ENCODE peak calls at places on chromosome 20, in ten cellular contexts. One of them, this sample, is unnamed.

GRCh38 chr20:51500936-51501335 is 41.6 kb downstream of the NFATC2 start:
- DNase-seq in progenitor cell of endocrine pancreas: no peak
- DNase-seq in GM06990: no peak
- DNase-seq in astrocyte: no peak
- DNase-seq in GM23338: no peak
- DNase-seq in astrocyte of the hippocampus: no peak
- DNase-seq in neuronal stem cell: no peak
- DNase-seq in activated CD4-positive, alpha-beta T cell treated with anti-CD3 and anti-CD28 coated beads for 36 hours: peak; percentile 61
- DNase-seq in NCI-H1105 treated with DMSO at 0.1 percent for 48 hours: no peak
- DNase-seq in Karpas-422: peak; percentile 49
- DNase-seq in this sample: no peak

GRCh38 chr20:3077618-3078134 is 6.3 kb downstream of the OXT start:
- DNase-seq in GM06990: no peak
- DNase-seq in astrocyte of the hippocampus: no peak
- DNase-seq in neuronal stem cell: no peak
- DNase-seq in astrocyte: no peak
- DNase-seq in GM23338: no peak
- DNase-seq in NCI-H1105 treated with DMSO at 0.1 percent for 48 hours: no peak
- DNase-seq in Karpas-422: no peak
- DNase-seq in progenitor cell of endocrine pancreas: no peak
- DNase-seq in activated CD4-positive, alpha-beta T cell treated with anti-CD3 and anti-CD28 coated beads for 36 hours: peak; percentile 35
- DNase-seq in this sample: no peak

GRCh38 chr20:48615871-48616270 is 211.9 kb downstream of the PREX1 start:
- DNase-seq in activated CD4-positive, alpha-beta T cell treated with anti-CD3 and anti-CD28 coated beads for 36 hours: no peak
- DNase-seq in GM23338: no peak
- DNase-seq in progenitor cell of endocrine pancreas: no peak
- DNase-seq in astrocyte: no peak
- DNase-seq in GM06990: no peak
- DNase-seq in NCI-H1105 treated with DMSO at 0.1 percent for 48 hours: no peak
- DNase-seq in neuronal stem cell: no peak
- DNase-seq in Karpas-422: no peak
- DNase-seq in astrocyte of the hippocampus: no peak
- DNase-seq in this sample: no peak

GRCh38 chr20:35207950-35208611 is 18.4 kb upstream of the MMP24 start:
- DNase-seq in activated CD4-positive, alpha-beta T cell treated with anti-CD3 and anti-CD28 coated beads for 36 hours: peak; percentile 88
- DNase-seq in Karpas-422: peak; percentile 91
- DNase-seq in astrocyte of the hippocampus: peak; percentile 87
- DNase-seq in astrocyte: peak; percentile 30
- DNase-seq in GM06990: no peak
- DNase-seq in GM23338: peak; percentile 94
- DNase-seq in neuronal stem cell: peak; percentile 69
- DNase-seq in NCI-H1105 treated with DMSO at 0.1 percent for 48 hours: peak; percentile 59
- DNase-seq in progenitor cell of endocrine pancreas: peak; percentile 67
- DNase-seq in this sample: peak; percentile 66

GRCh38 chr20:61940491-61940890 is 125.2 kb downstream of the TAF4 start:
- DNase-seq in GM06990: no peak
- DNase-seq in astrocyte of the hippocampus: no peak
- DNase-seq in activated CD4-positive, alpha-beta T cell treated with anti-CD3 and anti-CD28 coated beads for 36 hours: no peak
- DNase-seq in Karpas-422: no peak
- DNase-seq in GM23338: no peak
- DNase-seq in NCI-H1105 treated with DMSO at 0.1 percent for 48 hours: no peak
- DNase-seq in progenitor cell of endocrine pancreas: no peak
- DNase-seq in neuronal stem cell: no peak
- DNase-seq in astrocyte: no peak
- DNase-seq in this sample: no peak

GRCh38 chr20:8116067-8116811 is 15.8 kb upstream of the PLCB1 start:
- DNase-seq in NCI-H1105 treated with DMSO at 0.1 percent for 48 hours: no peak
- DNase-seq in GM06990: no peak
- DNase-seq in progenitor cell of endocrine pancreas: no peak
- DNase-seq in GM23338: no peak
- DNase-seq in activated CD4-positive, alpha-beta T cell treated with anti-CD3 and anti-CD28 coated beads for 36 hours: no peak
- DNase-seq in neuronal stem cell: no peak
- DNase-seq in astrocyte of the hippocampus: peak; percentile 10
- DNase-seq in astrocyte: peak; percentile 62
- DNase-seq in Karpas-422: no peak
- DNase-seq in this sample: no peak

GRCh38 chr20:41173161-41173721 is 35.9 kb downstream of the PLCG1 start:
- DNase-seq in Karpas-422: peak; percentile 82
- DNase-seq in progenitor cell of endocrine pancreas: peak; percentile 76
- DNase-seq in GM23338: peak; percentile 84
- DNase-seq in neuronal stem cell: peak; percentile 69
- DNase-seq in astrocyte of the hippocampus: peak; percentile 87
- DNase-seq in activated CD4-positive, alpha-beta T cell treated with anti-CD3 and anti-CD28 coated beads for 36 hours: peak; percentile 78
- DNase-seq in GM06990: peak; percentile 61
- DNase-seq in NCI-H1105 treated with DMSO at 0.1 percent for 48 hours: peak; percentile 19
- DNase-seq in astrocyte: peak; percentile 31
- DNase-seq in this sample: peak; percentile 37

GRCh38 chr20:31842471-31843157 is 2.8 kb downstream of the FOXS1 start:
- DNase-seq in GM23338: peak; percentile 57
- DNase-seq in Karpas-422: no peak
- DNase-seq in astrocyte of the hippocampus: peak; percentile 73
- DNase-seq in GM06990: no peak
- DNase-seq in astrocyte: peak; percentile 60
- DNase-seq in neuronal stem cell: no peak
- DNase-seq in progenitor cell of endocrine pancreas: no peak
- DNase-seq in NCI-H1105 treated with DMSO at 0.1 percent for 48 hours: no peak
- DNase-seq in activated CD4-positive, alpha-beta T cell treated with anti-CD3 and anti-CD28 coated beads for 36 hours: no peak
- DNase-seq in this sample: no peak

GRCh38 chr20:37469531-37469930 is 51.5 kb upstream of the NNAT start:
- DNase-seq in progenitor cell of endocrine pancreas: no peak
- DNase-seq in Karpas-422: no peak
- DNase-seq in astrocyte: no peak
- DNase-seq in astrocyte of the hippocampus: no peak
- DNase-seq in GM23338: no peak
- DNase-seq in neuronal stem cell: no peak
- DNase-seq in GM06990: no peak
- DNase-seq in NCI-H1105 treated with DMSO at 0.1 percent for 48 hours: no peak
- DNase-seq in activated CD4-positive, alpha-beta T cell treated with anti-CD3 and anti-CD28 coated beads for 36 hours: no peak
- DNase-seq in this sample: no peak

GRCh38 chr20:4896971-4897497 is 104.3 kb downstream of the SLC23A2 start:
- DNase-seq in activated CD4-positive, alpha-beta T cell treated with anti-CD3 and anti-CD28 coated beads for 36 hours: peak; percentile 46
- DNase-seq in astrocyte of the hippocampus: no peak
- DNase-seq in progenitor cell of endocrine pancreas: no peak
- DNase-seq in neuronal stem cell: no peak
- DNase-seq in astrocyte: no peak
- DNase-seq in GM23338: peak; percentile 70
- DNase-seq in NCI-H1105 treated with DMSO at 0.1 percent for 48 hours: no peak
- DNase-seq in Karpas-422: peak; percentile 90
- DNase-seq in GM06990: no peak
- DNase-seq in this sample: no peak

GRCh38 chr20:44702776-44703175 is 12.4 kb upstream of the CCN5 start:
- DNase-seq in astrocyte of the hippocampus: peak; percentile 96
- DNase-seq in Karpas-422: no peak
- DNase-seq in neuronal stem cell: no peak
- DNase-seq in GM23338: no peak
- DNase-seq in astrocyte: peak; percentile 90
- DNase-seq in progenitor cell of endocrine pancreas: no peak
- DNase-seq in activated CD4-positive, alpha-beta T cell treated with anti-CD3 and anti-CD28 coated beads for 36 hours: no peak
- DNase-seq in NCI-H1105 treated with DMSO at 0.1 percent for 48 hours: no peak
- DNase-seq in GM06990: peak; percentile 31
- DNase-seq in this sample: no peak

GRCh38 chr20:31587545-31588389 is 17.3 kb upstream of the ID1 start:
- DNase-seq in astrocyte of the hippocampus: peak; percentile 64
- DNase-seq in astrocyte: no peak
- DNase-seq in activated CD4-positive, alpha-beta T cell treated with anti-CD3 and anti-CD28 coated beads for 36 hours: peak; percentile 34
- DNase-seq in GM23338: peak; percentile 76
- DNase-seq in GM06990: no peak
- DNase-seq in neuronal stem cell: no peak
- DNase-seq in Karpas-422: no peak
- DNase-seq in NCI-H1105 treated with DMSO at 0.1 percent for 48 hours: no peak
- DNase-seq in progenitor cell of endocrine pancreas: peak; percentile 19
- DNase-seq in this sample: no peak

GRCh38 chr20:24891546-24892393 is 57.3 kb upstream of the CST7 start:
- DNase-seq in activated CD4-positive, alpha-beta T cell treated with anti-CD3 and anti-CD28 coated beads for 36 hours: no peak
- DNase-seq in NCI-H1105 treated with DMSO at 0.1 percent for 48 hours: no peak
- DNase-seq in progenitor cell of endocrine pancreas: no peak
- DNase-seq in neuronal stem cell: no peak
- DNase-seq in GM23338: no peak
- DNase-seq in astrocyte of the hippocampus: no peak
- DNase-seq in GM06990: no peak
- DNase-seq in astrocyte: no peak
- DNase-seq in Karpas-422: no peak
- DNase-seq in this sample: no peak

GRCh38 chr20:20465259-20465658 is 97.4 kb downstream of the INSM1 start:
- DNase-seq in GM23338: peak; percentile 84
- DNase-seq in GM06990: no peak
- DNase-seq in astrocyte: no peak
- DNase-seq in neuronal stem cell: no peak
- DNase-seq in Karpas-422: no peak
- DNase-seq in progenitor cell of endocrine pancreas: no peak
- DNase-seq in activated CD4-positive, alpha-beta T cell treated with anti-CD3 and anti-CD28 coated beads for 36 hours: no peak
- DNase-seq in astrocyte of the hippocampus: no peak
- DNase-seq in NCI-H1105 treated with DMSO at 0.1 percent for 48 hours: peak; percentile 33
- DNase-seq in this sample: no peak

GRCh38 chr20:20364747-20365558 is 3.0 kb upstream of the INSM1 start:
- DNase-seq in GM23338: peak; percentile 44
- DNase-seq in neuronal stem cell: no peak
- DNase-seq in NCI-H1105 treated with DMSO at 0.1 percent for 48 hours: peak; percentile 80
- DNase-seq in activated CD4-positive, alpha-beta T cell treated with anti-CD3 and anti-CD28 coated beads for 36 hours: peak; percentile 62
- DNase-seq in astrocyte: no peak
- DNase-seq in astrocyte of the hippocampus: no peak
- DNase-seq in progenitor cell of endocrine pancreas: no peak
- DNase-seq in GM06990: peak; percentile 26
- DNase-seq in Karpas-422: no peak
- DNase-seq in this sample: no peak

GRCh38 chr20:5949943-5950270 is 426 bp downstream of the TRMT6 start:
- DNase-seq in GM06990: no peak
- DNase-seq in activated CD4-positive, alpha-beta T cell treated with anti-CD3 and anti-CD28 coated beads for 36 hours: no peak
- DNase-seq in astrocyte: no peak
- DNase-seq in NCI-H1105 treated with DMSO at 0.1 percent for 48 hours: no peak
- DNase-seq in Karpas-422: no peak
- DNase-seq in neuronal stem cell: no peak
- DNase-seq in progenitor cell of endocrine pancreas: no peak
- DNase-seq in GM23338: no peak
- DNase-seq in astrocyte of the hippocampus: no peak
- DNase-seq in this sample: no peak

GRCh38 chr20:57350086-57350710 is 857 bp upstream of the RAE1 start:
- DNase-seq in GM23338: no peak
- DNase-seq in NCI-H1105 treated with DMSO at 0.1 percent for 48 hours: no peak
- DNase-seq in GM06990: peak; percentile 17
- DNase-seq in activated CD4-positive, alpha-beta T cell treated with anti-CD3 and anti-CD28 coated beads for 36 hours: no peak
- DNase-seq in progenitor cell of endocrine pancreas: no peak
- DNase-seq in neuronal stem cell: no peak
- DNase-seq in astrocyte of the hippocampus: no peak
- DNase-seq in Karpas-422: peak; percentile 44
- DNase-seq in astrocyte: peak; percentile 1
- DNase-seq in this sample: no peak

GRCh38 chr20:38658879-38659612 is 57.4 kb downstream of the ARHGAP40 start:
- DNase-seq in GM23338: peak; percentile 85
- DNase-seq in NCI-H1105 treated with DMSO at 0.1 percent for 48 hours: peak; percentile 89
- DNase-seq in astrocyte of the hippocampus: peak; percentile 30
- DNase-seq in Karpas-422: peak; percentile 72
- DNase-seq in neuronal stem cell: no peak
- DNase-seq in progenitor cell of endocrine pancreas: peak; percentile 24
- DNase-seq in astrocyte: no peak
- DNase-seq in GM06990: no peak
- DNase-seq in activated CD4-positive, alpha-beta T cell treated with anti-CD3 and anti-CD28 coated beads for 36 hours: peak; percentile 57
- DNase-seq in this sample: peak; percentile 47

GRCh38 chr20:59214619-59215547 is 51.3 kb downstream of the ZNF831 start:
- DNase-seq in GM23338: no peak
- DNase-seq in progenitor cell of endocrine pancreas: no peak
- DNase-seq in Karpas-422: no peak
- DNase-seq in neuronal stem cell: no peak
- DNase-seq in GM06990: no peak
- DNase-seq in activated CD4-positive, alpha-beta T cell treated with anti-CD3 and anti-CD28 coated beads for 36 hours: no peak
- DNase-seq in astrocyte: no peak
- DNase-seq in astrocyte of the hippocampus: no peak
- DNase-seq in NCI-H1105 treated with DMSO at 0.1 percent for 48 hours: no peak
- DNase-seq in this sample: no peak

GRCh38 chr20:63974402-63975200 is 4.8 kb downstream of the SAMD10 start:
- DNase-seq in astrocyte of the hippocampus: peak; percentile 16
- DNase-seq in NCI-H1105 treated with DMSO at 0.1 percent for 48 hours: peak; percentile 40
- DNase-seq in progenitor cell of endocrine pancreas: no peak
- DNase-seq in neuronal stem cell: no peak
- DNase-seq in astrocyte: no peak
- DNase-seq in GM06990: peak; percentile 9
- DNase-seq in Karpas-422: no peak
- DNase-seq in activated CD4-positive, alpha-beta T cell treated with anti-CD3 and anti-CD28 coated beads for 36 hours: peak; percentile 8
- DNase-seq in GM23338: no peak
- DNase-seq in this sample: no peak

GRCh38 chr20:35823937-35824336 is 52.1 kb downstream of the PHF20 start:
- DNase-seq in astrocyte of the hippocampus: peak; percentile 53
- DNase-seq in Karpas-422: no peak
- DNase-seq in GM06990: no peak
- DNase-seq in astrocyte: peak; percentile 27
- DNase-seq in NCI-H1105 treated with DMSO at 0.1 percent for 48 hours: no peak
- DNase-seq in GM23338: peak; percentile 59
- DNase-seq in neuronal stem cell: no peak
- DNase-seq in activated CD4-positive, alpha-beta T cell treated with anti-CD3 and anti-CD28 coated beads for 36 hours: no peak
- DNase-seq in progenitor cell of endocrine pancreas: no peak
- DNase-seq in this sample: no peak

GRCh38 chr20:45174434-45175364 is at the start of gene PI3:
- DNase-seq in astrocyte: peak; percentile 2
- DNase-seq in neuronal stem cell: no peak
- DNase-seq in progenitor cell of endocrine pancreas: no peak
- DNase-seq in NCI-H1105 treated with DMSO at 0.1 percent for 48 hours: no peak
- DNase-seq in GM23338: no peak
- DNase-seq in astrocyte of the hippocampus: no peak
- DNase-seq in GM06990: no peak
- DNase-seq in activated CD4-positive, alpha-beta T cell treated with anti-CD3 and anti-CD28 coated beads for 36 hours: no peak
- DNase-seq in Karpas-422: no peak
- DNase-seq in this sample: no peak

GRCh38 chr20:50510706-50511401 is 671 bp downstream of the PTPN1 start:
- DNase-seq in Karpas-422: no peak
- DNase-seq in NCI-H1105 treated with DMSO at 0.1 percent for 48 hours: no peak
- DNase-seq in GM06990: no peak
- DNase-seq in neuronal stem cell: peak; percentile 17
- DNase-seq in activated CD4-positive, alpha-beta T cell treated with anti-CD3 and anti-CD28 coated beads for 36 hours: peak; percentile 42
- DNase-seq in astrocyte of the hippocampus: no peak
- DNase-seq in GM23338: peak; percentile 16
- DNase-seq in progenitor cell of endocrine pancreas: no peak
- DNase-seq in astrocyte: no peak
- DNase-seq in this sample: no peak

GRCh38 chr20:53621482-53622246 is 28.0 kb upstream of the ZNF217 start:
- DNase-seq in NCI-H1105 treated with DMSO at 0.1 percent for 48 hours: peak; percentile 68
- DNase-seq in astrocyte of the hippocampus: peak; percentile 79
- DNase-seq in neuronal stem cell: no peak
- DNase-seq in Karpas-422: no peak
- DNase-seq in GM23338: peak; percentile 22
- DNase-seq in GM06990: peak; percentile 67
- DNase-seq in astrocyte: peak; percentile 95
- DNase-seq in progenitor cell of endocrine pancreas: no peak
- DNase-seq in activated CD4-positive, alpha-beta T cell treated with anti-CD3 and anti-CD28 coated beads for 36 hours: peak; percentile 31
- DNase-seq in this sample: peak; percentile 59

GRCh38 chr20:62568045-62568389 is 74.3 kb upstream of the SLCO4A1 start:
- DNase-seq in progenitor cell of endocrine pancreas: no peak
- DNase-seq in neuronal stem cell: no peak
- DNase-seq in activated CD4-positive, alpha-beta T cell treated with anti-CD3 and anti-CD28 coated beads for 36 hours: no peak
- DNase-seq in GM06990: no peak
- DNase-seq in GM23338: no peak
- DNase-seq in astrocyte: no peak
- DNase-seq in NCI-H1105 treated with DMSO at 0.1 percent for 48 hours: no peak
- DNase-seq in Karpas-422: no peak
- DNase-seq in astrocyte of the hippocampus: no peak
- DNase-seq in this sample: no peak

GRCh38 chr20:50138479-50139393 is 14.8 kb downstream of the PEDS1 start:
- DNase-seq in progenitor cell of endocrine pancreas: no peak
- DNase-seq in Karpas-422: no peak
- DNase-seq in astrocyte: no peak
- DNase-seq in NCI-H1105 treated with DMSO at 0.1 percent for 48 hours: no peak
- DNase-seq in activated CD4-positive, alpha-beta T cell treated with anti-CD3 and anti-CD28 coated beads for 36 hours: no peak
- DNase-seq in astrocyte of the hippocampus: no peak
- DNase-seq in GM06990: no peak
- DNase-seq in neuronal stem cell: no peak
- DNase-seq in GM23338: peak; percentile 41
- DNase-seq in this sample: no peak

GRCh38 chr20:44357555-44358130 is 2.1 kb downstream of the HNF4A start:
- DNase-seq in activated CD4-positive, alpha-beta T cell treated with anti-CD3 and anti-CD28 coated beads for 36 hours: no peak
- DNase-seq in neuronal stem cell: no peak
- DNase-seq in GM06990: no peak
- DNase-seq in Karpas-422: no peak
- DNase-seq in progenitor cell of endocrine pancreas: no peak
- DNase-seq in NCI-H1105 treated with DMSO at 0.1 percent for 48 hours: no peak
- DNase-seq in astrocyte of the hippocampus: no peak
- DNase-seq in GM23338: no peak
- DNase-seq in astrocyte: no peak
- DNase-seq in this sample: no peak

GRCh38 chr20:63273635-63274380 is 1.2 kb downstream of the ARFGAP1 start:
- DNase-seq in Karpas-422: no peak
- DNase-seq in neuronal stem cell: no peak
- DNase-seq in astrocyte of the hippocampus: peak; percentile 79
- DNase-seq in GM23338: no peak
- DNase-seq in GM06990: no peak
- DNase-seq in astrocyte: peak; percentile 90
- DNase-seq in activated CD4-positive, alpha-beta T cell treated with anti-CD3 and anti-CD28 coated beads for 36 hours: peak; percentile 33
- DNase-seq in progenitor cell of endocrine pancreas: no peak
- DNase-seq in NCI-H1105 treated with DMSO at 0.1 percent for 48 hours: no peak
- DNase-seq in this sample: peak; percentile 48

This sample was measured in HAP-1.